ENCODE peak calls at places on chromosomes 4 and X, in six cellular contexts. U, R, H, N, G and B are unnamed samples.

GRCh38 chr4:186725422-186726149 is 1.9 kb upstream of the FAT1 start:
- DNase-seq in H (no peak), R (no peak), G (no peak), N (no peak), U (no peak), B (no peak)

GRCh38 chr4:28788929-28789490 is 1928.4 kb downstream of the STIM2 start:
- DNase-seq in N (no peak), H (peak), R (no peak), U (no peak), G (no peak), B (no peak)

GRCh38 chrX:25810202-25810601 is 327.9 kb upstream of the MAGEB18 start:
- DNase-seq in U (no peak), R (no peak), G (no peak), H (no peak), N (no peak), B (no peak)

GRCh38 chr4:89416968-89417367 is 109.4 kb upstream of the GPRIN3 start:
- DNase-seq in U (no peak), H (no peak), N (no peak), R (no peak), G (no peak), B (no peak)

GRCh38 chr4:52051615-52052474 is 741 bp downstream of the SPATA18 start:
- DNase-seq in N (no peak), U (no peak), H (no peak), R (no peak), G (peak), B (no peak)

GRCh38 chr4:95204873-95205272 is 343.9 kb downstream of the UNC5C start:
- DNase-seq in H (peak), G (no peak), R (no peak), N (no peak), U (no peak), B (no peak)

GRCh38 chr4:168604496-168605373 is 107.9 kb downstream of the PALLD start:
- DNase-seq in G (no peak), N (no peak), R (no peak), H (no peak), U (no peak), B (no peak)

GRCh38 chr4:57109847-57110634 is at the start of gene IGFBP7:
- DNase-seq in G (peak), R (no peak), U (no peak), N (no peak), H (no peak), B (no peak)

GRCh38 chrX:123846598-123847038 is 13.2 kb upstream of the XIAP start:
- DNase-seq in U (no peak), G (no peak), R (no peak), H (no peak), N (no peak), B (no peak)

GRCh38 chr4:2450394-2451035 is 18.4 kb upstream of the RNF4 start:
- DNase-seq in U (no peak), N (no peak), R (no peak), G (no peak), H (no peak), B (no peak)

GRCh38 chrX:649166-649565 is 18.6 kb downstream of the SHOX start:
- DNase-seq in G (no peak), R (no peak), H (no peak), U (no peak), N (no peak), B (no peak)

GRCh38 chr4:158754385-158755180 is 14.2 kb upstream of the FNIP2 start:
- DNase-seq in G (no peak), U (no peak), H (no peak), N (no peak), R (no peak), B (no peak)

GRCh38 chr4:52657630-52658501 is 1.2 kb downstream of the USP46 start:
- DNase-seq in N (no peak), U (no peak), G (no peak), H (no peak), R (no peak), B (no peak)

GRCh38 chrX:140141444-140142029 is 176.2 kb upstream of the CXorf66 start:
- DNase-seq in G (peak), R (peak), H (peak), U (peak), N (no peak), B (no peak)

GRCh38 chrX:113305496-113305895 is 464.9 kb upstream of the AMOT start:
- DNase-seq in H (no peak), G (no peak), R (no peak), N (no peak), U (no peak), B (no peak)

GRCh38 chrX:69285401-69285871 is 120.2 kb upstream of the PJA1 start:
- DNase-seq in H (no peak), R (no peak), G (no peak), U (no peak), N (no peak), B (no peak)

GRCh38 chr4:5039800-5040199 is 11.5 kb upstream of the STK32B start:
- DNase-seq in G (no peak), H (no peak), U (no peak), N (no peak), R (no peak), B (no peak)

GRCh38 chr4:47763279-47763678 is 74.6 kb downstream of the CORIN start:
- DNase-seq in G (no peak), N (no peak), H (no peak), U (no peak), R (no peak), B (no peak)

GRCh38 chrX:13899607-13900006 is 82.7 kb upstream of the GPM6B start:
- DNase-seq in R (no peak), N (no peak), H (no peak), G (no peak), U (no peak), B (no peak)

GRCh38 chrX:131975851-131976250 is 47.3 kb upstream of the STK26 start:
- DNase-seq in G (no peak), N (no peak), H (no peak), U (no peak), R (no peak), B (no peak)

GRCh38 chrX:116961872-116962582 is 499.3 kb upstream of the CT83 start:
- DNase-seq in R (no peak), H (no peak), N (no peak), G (no peak), U (no peak), B (no peak)

GRCh38 chr4:4781936-4782754 is 77.3 kb upstream of the MSX1 start:
- DNase-seq in R (no peak), G (no peak), N (no peak), U (no peak), H (no peak), B (no peak)

GRCh38 chrX:46710927-46711623 is 47.8 kb downstream of the SLC9A7 start:
- DNase-seq in R (no peak), G (no peak), H (peak), N (no peak), U (no peak), B (no peak)

GRCh38 chrX:13094780-13095425 is 50.5 kb upstream of the FAM9C start:
- DNase-seq in U (no peak), H (no peak), G (no peak), R (no peak), N (no peak), B (no peak)

GRCh38 chr4:105679186-105679585 is 29.3 kb downstream of the INTS12 start:
- DNase-seq in U (no peak), G (no peak), R (no peak), N (no peak), H (no peak), B (no peak)

GRCh38 chr4:156298230-156298629 is 344.6 kb upstream of the CTSO start:
- DNase-seq in H (no peak), R (no peak), U (no peak), N (no peak), G (no peak), B (no peak)

GRCh38 chrX:153321381-153322105 is at the start of gene PNMA6F:
- DNase-seq in N (no peak), G (no peak), H (no peak), R (no peak), U (no peak), B (no peak)

GRCh38 chr4:183097251-183098079 is 1.6 kb upstream of the WWC2 start:
- DNase-seq in R (no peak), N (no peak), U (peak), G (no peak), H (no peak), B (no peak)